ENCODE peak calls at places on chromosome 20, in seven cellular contexts. One of them, this sample, is unnamed.

GRCh38 chr20:63355781-63356295 is 5.3 kb downstream of the CHRNA4 start:
- DNase-seq in HCT116: no peak
- DNase-seq in heart right ventricle: no peak
- DNase-seq in neural progenitor cell: no peak
- DNase-seq in right atrium auricular region: no peak
- DNase-seq in hepatocyte: no peak
- DNase-seq in spleen: no peak
- DNase-seq in this sample: no peak

GRCh38 chr20:48155231-48155630 is 369.9 kb upstream of the SULF2 start:
- DNase-seq in heart right ventricle: no peak
- DNase-seq in neural progenitor cell: no peak
- DNase-seq in hepatocyte: no peak
- DNase-seq in HCT116: no peak
- DNase-seq in right atrium auricular region: no peak
- DNase-seq in spleen: no peak
- DNase-seq in this sample: no peak

GRCh38 chr20:35307666-35308653 is 15.7 kb upstream of the FAM83C start:
- DNase-seq in neural progenitor cell: no peak
- DNase-seq in spleen: no peak
- DNase-seq in HCT116: no peak
- DNase-seq in heart right ventricle: peak; percentile 56
- DNase-seq in right atrium auricular region: no peak
- DNase-seq in hepatocyte: no peak
- DNase-seq in this sample: peak; percentile 69

GRCh38 chr20:1368448-1369199 is 24.2 kb downstream of the FKBP1A start:
- DNase-seq in spleen: no peak
- DNase-seq in HCT116: no peak
- DNase-seq in hepatocyte: no peak
- DNase-seq in heart right ventricle: no peak
- DNase-seq in right atrium auricular region: no peak
- DNase-seq in neural progenitor cell: no peak
- DNase-seq in this sample: no peak

GRCh38 chr20:62714006-62714405 is 5.4 kb downstream of the NTSR1 start:
- DNase-seq in heart right ventricle: no peak
- DNase-seq in HCT116: no peak
- DNase-seq in spleen: no peak
- DNase-seq in neural progenitor cell: no peak
- DNase-seq in right atrium auricular region: no peak
- DNase-seq in hepatocyte: no peak
- DNase-seq in this sample: no peak

GRCh38 chr20:57075181-57075580 is 191.3 kb downstream of the BMP7 start:
- DNase-seq in HCT116: no peak
- DNase-seq in right atrium auricular region: no peak
- DNase-seq in heart right ventricle: no peak
- DNase-seq in hepatocyte: no peak
- DNase-seq in neural progenitor cell: no peak
- DNase-seq in spleen: no peak
- DNase-seq in this sample: no peak

GRCh38 chr20:45940053-45940452 is 5.6 kb downstream of the PCIF1 start:
- DNase-seq in spleen: no peak
- DNase-seq in HCT116: no peak
- DNase-seq in neural progenitor cell: no peak
- DNase-seq in heart right ventricle: no peak
- DNase-seq in hepatocyte: no peak
- DNase-seq in right atrium auricular region: no peak
- DNase-seq in this sample: no peak

GRCh38 chr20:32527447-32528055 is 57.6 kb downstream of the NOL4L start:
- DNase-seq in right atrium auricular region: no peak
- DNase-seq in hepatocyte: no peak
- DNase-seq in neural progenitor cell: peak; percentile 39
- DNase-seq in heart right ventricle: no peak
- DNase-seq in spleen: no peak
- DNase-seq in HCT116: no peak
- DNase-seq in this sample: no peak

GRCh38 chr20:5489596-5489995 is 172.8 kb upstream of the PROKR2 start:
- DNase-seq in spleen: no peak
- DNase-seq in HCT116: no peak
- DNase-seq in heart right ventricle: no peak
- DNase-seq in right atrium auricular region: no peak
- DNase-seq in neural progenitor cell: no peak
- DNase-seq in hepatocyte: no peak
- DNase-seq in this sample: no peak

GRCh38 chr20:56418385-56418861 is 6.4 kb downstream of the CASS4 start:
- DNase-seq in neural progenitor cell: no peak
- DNase-seq in HCT116: no peak
- DNase-seq in hepatocyte: no peak
- DNase-seq in heart right ventricle: no peak
- DNase-seq in spleen: no peak
- DNase-seq in right atrium auricular region: peak; percentile 51
- DNase-seq in this sample: no peak

GRCh38 chr20:46406986-46407670 is 713 bp upstream of the ELMO2 start:
- DNase-seq in neural progenitor cell: peak; percentile 42
- DNase-seq in heart right ventricle: peak; percentile 48
- DNase-seq in right atrium auricular region: peak; percentile 75
- DNase-seq in HCT116: peak; percentile 19
- DNase-seq in hepatocyte: peak; percentile 70
- DNase-seq in spleen: peak; percentile 93
- DNase-seq in this sample: peak; percentile 48

DNA sequence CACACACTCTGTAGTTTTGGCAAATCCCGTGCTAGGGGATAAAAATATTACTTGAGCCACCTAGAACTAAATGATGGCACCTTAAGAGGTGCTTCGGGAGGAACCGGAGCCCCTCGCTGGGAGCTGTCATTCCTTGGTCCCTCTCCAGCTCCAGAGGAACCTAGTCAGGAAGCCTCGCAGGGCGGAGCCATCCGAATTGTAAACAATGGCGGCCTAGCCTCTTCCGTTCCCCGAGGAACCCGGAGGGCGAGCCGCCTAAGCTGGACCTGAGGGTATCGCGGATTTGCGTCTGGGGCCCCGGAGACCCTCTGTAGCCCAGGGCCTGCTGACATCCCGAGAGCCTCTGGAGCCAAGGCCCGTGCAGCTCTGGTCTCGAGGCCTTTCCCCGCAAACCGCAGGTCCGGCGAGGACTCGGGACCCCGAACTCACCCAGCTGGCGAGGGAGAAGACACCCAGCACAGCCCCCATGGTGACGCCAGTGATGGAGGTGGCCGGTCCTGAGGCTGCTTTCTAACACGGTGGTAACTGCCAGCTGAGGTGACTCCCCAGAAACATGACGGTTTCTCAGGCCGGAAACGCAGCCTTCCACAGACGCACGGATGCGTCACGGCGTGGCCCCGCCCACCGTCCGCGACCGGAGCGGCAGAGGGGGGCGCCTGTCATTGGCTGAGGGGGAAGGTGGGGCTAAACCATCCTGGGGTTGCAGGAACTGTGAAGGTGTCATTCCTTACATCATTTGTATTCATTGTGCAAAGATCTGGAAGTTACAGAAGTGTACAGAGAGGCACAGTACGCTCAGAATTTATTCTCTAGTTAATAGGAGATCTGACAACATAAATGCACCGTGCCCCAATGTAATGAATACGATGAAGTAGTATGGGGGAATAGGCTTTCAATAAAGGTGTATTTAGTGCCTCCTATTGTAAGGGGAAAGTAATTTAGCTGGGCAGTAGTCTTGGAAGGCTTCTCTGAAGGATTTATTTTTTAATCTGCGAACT is at the start of gene SERINC3:
- DNase-seq in HCT116: peak; percentile 78
- DNase-seq in heart right ventricle: peak; percentile 96
- DNase-seq in right atrium auricular region: peak; percentile 97
- DNase-seq in neural progenitor cell: peak; percentile 93
- DNase-seq in spleen: peak; percentile 99
- DNase-seq in hepatocyte: peak; percentile 98
- DNase-seq in this sample: peak; percentile 96
- H3K4me3 ChIP-seq in HCT116: peak within 1 kb of the TSS; percentile 99
- H3K4me3 ChIP-seq in heart right ventricle: peak within 1 kb of the TSS; percentile 86
- H3K4me3 ChIP-seq in right atrium auricular region: peak within 1 kb of the TSS; percentile 96
- H3K4me3 ChIP-seq in neural progenitor cell: peak within 1 kb of the TSS; percentile 81
- H3K4me3 ChIP-seq in spleen: peak within 1 kb of the TSS; percentile 75
- H3K4me3 ChIP-seq in hepatocyte: peak within 1 kb of the TSS; percentile 74
- H3K4me3 ChIP-seq in this sample: peak within 1 kb of the TSS; percentile 91

GRCh38 chr20:60210779-60211617 is 252.8 kb downstream of the CDH26 start:
- DNase-seq in hepatocyte: peak; percentile 73
- DNase-seq in HCT116: peak; percentile 23
- DNase-seq in heart right ventricle: peak; percentile 57
- DNase-seq in spleen: peak; percentile 89
- DNase-seq in right atrium auricular region: peak; percentile 67
- DNase-seq in neural progenitor cell: peak; percentile 79
- DNase-seq in this sample: peak; percentile 57
- H3K9me3 ChIP-seq in hepatocyte: no peaks in the 10 kb centered on the region
- H3K9me3 ChIP-seq in HCT116: no peaks in the 10 kb centered on the region
- H3K9me3 ChIP-seq in heart right ventricle: no peaks in the 10 kb centered on the region
- H3K9me3 ChIP-seq in spleen: no peaks in the 10 kb centered on the region
- H3K9me3 ChIP-seq in right atrium auricular region: no peaks in the 10 kb centered on the region
- H3K9me3 ChIP-seq in neural progenitor cell: no peaks in the 10 kb centered on the region
- H3K9me3 ChIP-seq in this sample: no peaks in the 10 kb centered on the region

GRCh38 chr20:34268145-34268544 is 26.9 kb downstream of the ASIP start:
- DNase-seq in spleen: no peak
- DNase-seq in right atrium auricular region: no peak
- DNase-seq in heart right ventricle: no peak
- DNase-seq in HCT116: no peak
- DNase-seq in neural progenitor cell: no peak
- DNase-seq in hepatocyte: no peak
- DNase-seq in this sample: no peak

GRCh38 chr20:34264141-34264540 is 22.9 kb downstream of the ASIP start:
- DNase-seq in HCT116: no peak
- DNase-seq in right atrium auricular region: no peak
- DNase-seq in heart right ventricle: no peak
- DNase-seq in neural progenitor cell: no peak
- DNase-seq in hepatocyte: no peak
- DNase-seq in spleen: no peak
- DNase-seq in this sample: no peak

GRCh38 chr20:34260208-34260942 is 19.2 kb downstream of the ASIP start:
- DNase-seq in neural progenitor cell: no peak
- DNase-seq in right atrium auricular region: no peak
- DNase-seq in hepatocyte: no peak
- DNase-seq in spleen: no peak
- DNase-seq in heart right ventricle: no peak
- DNase-seq in HCT116: no peak
- DNase-seq in this sample: no peak

GRCh38 chr20:34262488-34263288 is 21.5 kb downstream of the ASIP start:
- DNase-seq in spleen: no peak
- DNase-seq in hepatocyte: peak; percentile 31
- DNase-seq in heart right ventricle: peak; percentile 64
- DNase-seq in neural progenitor cell: no peak
- DNase-seq in right atrium auricular region: peak; percentile 62
- DNase-seq in HCT116: no peak
- DNase-seq in this sample: peak; percentile 10
- H3K27ac ChIP-seq in spleen: peak overlapping the region; percentile 60
- H3K27ac ChIP-seq in hepatocyte: peak overlapping the region; percentile 90
- H3K27ac ChIP-seq in heart right ventricle: peak overlapping the region; percentile 51
- H3K27ac ChIP-seq in neural progenitor cell: peak overlapping the region; percentile 27
- H3K27ac ChIP-seq in right atrium auricular region: peak overlapping the region; percentile 46
- H3K27ac ChIP-seq in HCT116: no peak overlapping the region
- H3K27ac ChIP-seq in this sample: no peak overlapping the region

GRCh38 chr20:22566876-22567658 is 17.3 kb downstream of the FOXA2 start:
- DNase-seq in HCT116: no peak
- DNase-seq in neural progenitor cell: no peak
- DNase-seq in heart right ventricle: no peak
- DNase-seq in hepatocyte: no peak
- DNase-seq in right atrium auricular region: no peak
- DNase-seq in spleen: no peak
- DNase-seq in this sample: no peak
- H3K4me3 ChIP-seq in HCT116: no peak overlapping the region
- H3K4me3 ChIP-seq in neural progenitor cell: no peak overlapping the region
- H3K4me3 ChIP-seq in heart right ventricle: no peak overlapping the region
- H3K4me3 ChIP-seq in hepatocyte: no peak overlapping the region
- H3K4me3 ChIP-seq in right atrium auricular region: no peak overlapping the region
- H3K4me3 ChIP-seq in spleen: no peak overlapping the region
- H3K4me3 ChIP-seq in this sample: no peak overlapping the region

GRCh38 chr20:4318891-4319290 is 303.5 kb upstream of the RNF24 start:
- DNase-seq in heart right ventricle: no peak
- DNase-seq in hepatocyte: no peak
- DNase-seq in neural progenitor cell: no peak
- DNase-seq in spleen: no peak
- DNase-seq in HCT116: no peak
- DNase-seq in right atrium auricular region: no peak
- DNase-seq in this sample: no peak

GRCh38 chr20:4324611-4325238 is 309.4 kb upstream of the RNF24 start:
- DNase-seq in neural progenitor cell: no peak
- DNase-seq in spleen: no peak
- DNase-seq in hepatocyte: no peak
- DNase-seq in right atrium auricular region: peak; percentile 28
- DNase-seq in HCT116: no peak
- DNase-seq in heart right ventricle: no peak
- DNase-seq in this sample: peak; percentile 8

GRCh38 chr20:4322499-4322898 is 307.1 kb upstream of the RNF24 start:
- DNase-seq in heart right ventricle: no peak
- DNase-seq in right atrium auricular region: peak; percentile 23
- DNase-seq in spleen: no peak
- DNase-seq in HCT116: no peak
- DNase-seq in hepatocyte: no peak
- DNase-seq in neural progenitor cell: no peak
- DNase-seq in this sample: peak; percentile 14

GRCh38 chr20:4325548-4326187 is 310.3 kb upstream of the RNF24 start:
- DNase-seq in spleen: no peak
- DNase-seq in heart right ventricle: peak; percentile 9
- DNase-seq in neural progenitor cell: no peak
- DNase-seq in hepatocyte: no peak
- DNase-seq in HCT116: no peak
- DNase-seq in right atrium auricular region: peak; percentile 30
- DNase-seq in this sample: no peak

DNA sequence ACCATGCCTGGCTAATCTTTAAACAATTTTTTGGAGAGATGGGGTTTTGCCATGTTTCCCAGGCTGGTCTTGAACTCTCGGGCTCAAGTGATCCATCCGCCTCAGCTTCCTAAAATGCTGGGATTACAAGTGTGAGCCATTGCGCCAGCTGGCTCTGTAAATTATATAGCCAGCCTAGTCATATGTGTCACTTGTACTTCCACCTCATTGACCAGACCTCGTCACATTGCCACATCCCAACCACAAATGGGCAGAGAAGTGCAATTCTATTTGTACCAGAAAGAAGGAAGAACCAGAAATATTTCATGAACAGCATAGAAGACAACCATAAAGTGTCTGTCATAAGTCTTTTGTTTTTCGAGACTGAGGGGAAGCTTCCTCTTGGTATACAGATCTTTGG is 304.9 kb upstream of the RNF24 start:
- DNase-seq in right atrium auricular region: peak; percentile 7
- DNase-seq in spleen: no peak
- DNase-seq in neural progenitor cell: no peak
- DNase-seq in HCT116: no peak
- DNase-seq in hepatocyte: no peak
- DNase-seq in heart right ventricle: no peak
- DNase-seq in this sample: no peak
- H3K9me3 ChIP-seq in right atrium auricular region: no peaks in the 10 kb centered on the region
- H3K9me3 ChIP-seq in spleen: no peaks in the 10 kb centered on the region
- H3K9me3 ChIP-seq in neural progenitor cell: no peaks in the 10 kb centered on the region
- H3K9me3 ChIP-seq in HCT116: no peaks in the 10 kb centered on the region
- H3K9me3 ChIP-seq in hepatocyte: no peaks in the 10 kb centered on the region
- H3K9me3 ChIP-seq in heart right ventricle: no peaks in the 10 kb centered on the region
- H3K9me3 ChIP-seq in this sample: no peaks in the 10 kb centered on the region